ENCODE peak calls at places on chromosome 6, in ten cellular contexts. L, D, B, I, H, X, S, Q, O and C are unnamed samples.

GRCh38 chr6:63213325-63213724 is 2.1 kb downstream of the FKBP1C start:
- DNase-seq in B (no peak), X (no peak), O (no peak), H (no peak), S (no peak), D (no peak), I (no peak), Q (no peak), L (no peak), C (no peak)

GRCh38 chr6:154893927-154894326 is 101.2 kb upstream of the TIAM2 start:
- DNase-seq in X (no peak), B (no peak), O (no peak), H (no peak), L (no peak), D (peak; percentile 50), Q (no peak), S (no peak), I (no peak), C (no peak)

GRCh38 chr6:166500246-166500645 is 86.2 kb downstream of the RAMACL start:
- DNase-seq in I (peak; percentile 55), S (no peak), O (no peak), D (no peak), L (no peak), B (no peak), X (no peak), Q (no peak), H (no peak), C (no peak)

GRCh38 chr6:106974999-106975698 is 620 bp upstream of the CD24 start:
- DNase-seq in S (peak; percentile 86), L (no peak), Q (peak; percentile 60), B (peak; percentile 80), H (peak; percentile 79), O (peak; percentile 61), D (peak; percentile 62), I (no peak), X (no peak), C (peak; percentile 71)

GRCh38 chr6:143553337-143553736 is 41.8 kb upstream of the FUCA2 start:
- DNase-seq in X (no peak), I (no peak), O (no peak), B (no peak), D (no peak), L (no peak), S (no peak), Q (no peak), H (no peak), C (no peak)

GRCh38 chr6:154932562-154933027 is 62.5 kb upstream of the TIAM2 start:
- DNase-seq in X (no peak), L (no peak), D (peak; percentile 49), H (no peak), S (no peak), O (peak; percentile 69), B (no peak), I (no peak), Q (no peak), C (no peak)

GRCh38 chr6:52513896-52514295 is 63.0 kb downstream of the TRAM2 start:
- DNase-seq in O (no peak), S (no peak), H (peak; percentile 13), L (no peak), D (no peak), X (no peak), I (no peak), Q (no peak), B (no peak), C (no peak)

GRCh38 chr6:141265748-141266647 is 866.7 kb upstream of the GJE1 start:
- DNase-seq in I (no peak), O (no peak), L (no peak), H (no peak), D (peak; percentile 16), Q (no peak), X (no peak), B (no peak), S (no peak), C (no peak)

GRCh38 chr6:63975685-63976084 is 340.1 kb downstream of the PHF3 start:
- DNase-seq in S (no peak), X (no peak), H (no peak), L (no peak), B (no peak), O (no peak), I (no peak), Q (no peak), D (no peak), C (no peak)

GRCh38 chr6:111938710-111939109 is 65.5 kb upstream of the FYN start:
- DNase-seq in O (peak; percentile 4), I (no peak), L (no peak), Q (no peak), D (peak; percentile 25), X (no peak), S (no peak), H (no peak), B (no peak), C (no peak)

GRCh38 chr6:47161176-47161687 is 119.1 kb upstream of the ADGRF1 start:
- DNase-seq in X (no peak), S (peak; percentile 68), L (no peak), O (peak; percentile 79), I (no peak), B (no peak), Q (no peak), H (no peak), D (no peak), C (peak; percentile 36)

GRCh38 chr6:142925575-142926110 is 19.3 kb downstream of the HIVEP2 start:
- DNase-seq in I (no peak), O (no peak), L (no peak), D (no peak), B (no peak), H (no peak), Q (no peak), X (no peak), S (no peak), C (no peak)

GRCh38 chr6:22332726-22333125 is 35.9 kb upstream of the PRL start:
- DNase-seq in X (no peak), S (no peak), I (no peak), H (no peak), Q (no peak), B (no peak), D (no peak), O (no peak), L (no peak), C (no peak)

GRCh38 chr6:152696543-152696942 is 1.2 kb upstream of the MYCT1 start:
- DNase-seq in D (peak; percentile 60), Q (no peak), S (no peak), I (no peak), L (no peak), O (no peak), H (no peak), B (no peak), X (no peak), C (no peak)

GRCh38 chr6:45376310-45377040 is 1.3 kb downstream of the SUPT3H start:
- DNase-seq in I (peak; percentile 1), B (no peak), O (no peak), H (no peak), Q (no peak), D (no peak), X (no peak), L (no peak), S (no peak), C (no peak)

GRCh38 chr6:43499028-43499815 is 10.9 kb downstream of the LRRC73 start:
- DNase-seq in D (no peak), X (no peak), B (no peak), L (no peak), S (no peak), H (no peak), I (no peak), Q (no peak), O (no peak), C (no peak)

GRCh38 chr6:156827382-156827781 is 50.2 kb downstream of the ARID1B start:
- DNase-seq in D (peak; percentile 28), B (no peak), X (no peak), I (peak; percentile 63), H (no peak), Q (no peak), S (no peak), O (no peak), L (no peak), C (no peak)

GRCh38 chr6:133704371-133704770 is 184.5 kb upstream of the TCF21 start:
- DNase-seq in I (no peak), O (no peak), L (no peak), X (no peak), H (no peak), Q (no peak), D (peak; percentile 18), S (no peak), B (no peak), C (no peak)

GRCh38 chr6:10361428-10361827 is 53.4 kb downstream of the TFAP2A start:
- DNase-seq in H (no peak), I (no peak), D (no peak), O (no peak), Q (no peak), B (no peak), L (no peak), S (no peak), X (no peak), C (no peak)

GRCh38 chr6:38773338-38773737 is 58.2 kb downstream of the DNAH8 start:
- DNase-seq in B (no peak), O (no peak), D (no peak), X (no peak), L (peak; percentile 47), H (no peak), S (peak; percentile 67), Q (no peak), I (no peak), C (peak; percentile 22)